ENCODE peak calls at places on chromosomes 2 and 18, in five cellular contexts. P, D, Y, O and N are unnamed samples.

GRCh38 chr2:159146930-159147666 is 139.4 kb downstream of the WDSUB1 start:
- DNase-seq in O (no peak), P (no peak), Y (no peak), D (no peak), N (no peak)

GRCh38 chr18:59954746-59955145 is 55.0 kb downstream of the PMAIP1 start:
- DNase-seq in P (no peak), Y (no peak), D (no peak), O (peak), N (no peak)

GRCh38 chr2:28391564-28392296 is 928 bp upstream of the FOSL2 start:
- DNase-seq in P (peak), O (peak), D (peak), Y (peak), N (no peak)

GRCh38 chr2:41066168-41066567 is 614.3 kb upstream of the SLC8A1 start:
- DNase-seq in O (no peak), Y (no peak), P (no peak), D (no peak), N (no peak)

GRCh38 chr18:8455661-8456614 is 153.3 kb upstream of the RAB12 start:
- DNase-seq in P (no peak), O (no peak), D (no peak), Y (no peak), N (no peak)

GRCh38 chr2:127695491-127696472 is 5.5 kb upstream of the SFT2D3 start:
- DNase-seq in O (peak), Y (peak), D (no peak), P (no peak), N (no peak)

GRCh38 chr2:208096080-208096479 is 28.2 kb downstream of the CRYGD start:
- DNase-seq in P (no peak), Y (no peak), O (no peak), D (no peak), N (no peak)

GRCh38 chr18:50611529-50611941 is 51.6 kb downstream of the MAPK4 start:
- DNase-seq in O (no peak), D (no peak), P (no peak), Y (no peak), N (no peak)

GRCh38 chr2:21333694-21334093 is 209.9 kb downstream of the TDRD15 start:
- DNase-seq in Y (no peak), P (no peak), O (no peak), D (no peak), N (no peak)

GRCh38 chr18:59021500-59021899 is 118.2 kb upstream of the SEC11C start:
- DNase-seq in O (no peak), Y (no peak), P (no peak), D (no peak), N (no peak)

GRCh38 chr18:80229342-80229741 is 18.0 kb downstream of the PARD6G start:
- DNase-seq in O (no peak), Y (no peak), D (no peak), P (no peak), N (no peak)

GRCh38 chr18:39969813-39970494 is 1985.1 kb upstream of the PIK3C3 start:
- DNase-seq in P (no peak), Y (no peak), O (no peak), D (no peak), N (no peak)

GRCh38 chr2:112714836-112715631 is 5.8 kb upstream of the NT5DC4 start:
- DNase-seq in P (peak), Y (no peak), O (peak), D (no peak), N (no peak)

GRCh38 chr2:141911485-141912066 is 219.2 kb downstream of the LRP1B start:
- DNase-seq in P (no peak), Y (no peak), O (peak), D (no peak), N (no peak)

GRCh38 chr2:42673989-42674564 is 89.9 kb downstream of the OXER1 start:
- DNase-seq in Y (no peak), P (no peak), O (no peak), D (no peak), N (no peak)

GRCh38 chr2:127680706-127681287 is 5.5 kb upstream of the LIMS2 start:
- DNase-seq in P (no peak), O (no peak), D (no peak), Y (no peak), N (no peak)

GRCh38 chr2:16420421-16420820 is 245.2 kb downstream of the CYRIA start:
- DNase-seq in D (no peak), P (no peak), O (no peak), Y (no peak), N (no peak)

GRCh38 chr2:230155359-230155758 is 64.4 kb downstream of the SP110 start:
- DNase-seq in P (no peak), O (peak), D (no peak), Y (no peak), N (no peak)

GRCh38 chr2:46937457-46937856 is 21.9 kb upstream of the MCFD2 start:
- DNase-seq in Y (no peak), P (peak), D (no peak), O (peak), N (no peak)

GRCh38 chr2:103469800-103470199 is 708.0 kb downstream of the TMEM182 start:
- DNase-seq in Y (no peak), O (no peak), D (no peak), P (no peak), N (no peak)

GRCh38 chr18:48660346-48661228 is 121.8 kb downstream of the CTIF start:
- DNase-seq in D (no peak), O (no peak), Y (no peak), P (no peak), N (no peak)

GRCh38 chr2:3447789-3448317 is 68.4 kb downstream of the TRAPPC12 start:
- DNase-seq in O (no peak), D (no peak), Y (peak), P (no peak), N (no peak)

GRCh38 chr18:59540819-59541218 is 156.4 kb downstream of the CCBE1 start:
- DNase-seq in D (no peak), Y (no peak), O (no peak), P (no peak), N (no peak)

GRCh38 chr2:45778720-45779171 is 127.3 kb downstream of the PRKCE start:
- DNase-seq in P (peak), Y (peak), O (peak), D (no peak), N (peak)

GRCh38 chr2:165874445-165875039 is 79.0 kb downstream of the TTC21B start:
- DNase-seq in O (peak), D (no peak), P (peak), Y (no peak), N (peak)

GRCh38 chr2:17643031-17643615 is 102.6 kb downstream of the VSNL1 start:
- DNase-seq in Y (no peak), D (peak), P (peak), O (peak), N (no peak)

GRCh38 chr2:240252872-240253511 is 112.5 kb upstream of the OTOS start:
- DNase-seq in O (no peak), P (no peak), D (no peak), Y (no peak), N (no peak)

GRCh38 chr18:22188551-22189267 is 19.3 kb downstream of the GATA6 start:
- DNase-seq in D (no peak), O (no peak), P (no peak), Y (no peak), N (no peak)

GRCh38 chr2:241506793-241507429 is 1.5 kb downstream of the STK25 start:
- DNase-seq in P (no peak), D (no peak), Y (no peak), O (no peak), N (no peak)